ENCODE peak calls at places on chromosomes 6 and 20, in six cellular contexts. K is left ventricle myocardium inferior, S is HTR-8/SVneo, C is HT1080, D is Panc1, E is AG08395. F is an unnamed sample.

GRCh38 chr6:7257521-7258230 is 55.3 kb downstream of the SSR1 start:
- DNase-seq in S (no peak), K (no peak), E (no peak), C (no peak), D (no peak), F (no peak)

GRCh38 chr6:11011787-11012234 is 32.3 kb downstream of the ELOVL2 start:
- DNase-seq in E (no peak), K (no peak), D (peak; percentile 55), S (peak; percentile 44), C (peak; percentile 56), F (peak; percentile 41)

GRCh38 chr20:16469395-16469905 is 103.8 kb downstream of the KIF16B start:
- DNase-seq in C (no peak), D (no peak), K (no peak), S (no peak), E (no peak), F (no peak)

GRCh38 chr6:34586327-34587040 is 30.4 kb upstream of the SPDEF start:
- DNase-seq in S (no peak), C (no peak), E (no peak), D (no peak), K (no peak), F (no peak)

GRCh38 chr20:40797425-40797824 is 108.4 kb upstream of the MAFB start:
- DNase-seq in C (peak; percentile 15), D (no peak), S (no peak), E (peak; percentile 56), K (no peak), F (peak; percentile 36)

GRCh38 chr6:52712136-52712535 is 41.2 kb downstream of the TMEM14A start:
- DNase-seq in K (no peak), C (peak; percentile 65), S (no peak), D (no peak), E (no peak), F (peak; percentile 44)

GRCh38 chr6:157941101-157941863 is 40.4 kb upstream of the SYNJ2 start:
- DNase-seq in E (no peak), C (no peak), K (no peak), S (no peak), D (no peak), F (no peak)

GRCh38 chr6:36858407-36858981 is 16.1 kb downstream of the PPIL1 start:
- DNase-seq in E (peak; percentile 67), D (no peak), K (no peak), C (no peak), S (no peak), F (peak; percentile 99)

GRCh38 chr6:90637321-90637720 is 50.4 kb upstream of the MAP3K7 start:
- DNase-seq in S (no peak), C (no peak), D (no peak), E (no peak), K (no peak), F (no peak)

GRCh38 chr6:20483902-20484497 is 50.3 kb upstream of the CDKAL1 start:
- DNase-seq in E (no peak), C (no peak), S (no peak), D (no peak), K (no peak), F (no peak)

GRCh38 chr6:136014454-136015421 is 163.2 kb downstream of the PDE7B start:
- DNase-seq in S (peak; percentile 79), K (no peak), D (no peak), C (peak; percentile 98), E (peak; percentile 80), F (peak; percentile 98)

GRCh38 chr6:66628917-66629316 is 921.9 kb upstream of the EYS start:
- DNase-seq in E (no peak), C (no peak), S (no peak), D (no peak), K (no peak), F (peak; percentile 42)

GRCh38 chr6:142537612-142538478 is 236.0 kb downstream of the ADGRG6 start:
- DNase-seq in K (no peak), S (peak; percentile 2), C (peak; percentile 53), E (no peak), D (no peak), F (peak; percentile 58)

GRCh38 chr20:1171461-1172093 is 13.2 kb downstream of the TMEM74B start:
- DNase-seq in C (no peak), K (no peak), D (no peak), E (peak; percentile 43), S (peak; percentile 38), F (peak; percentile 45)

GRCh38 chr20:59751075-59751711 is 146.9 kb downstream of the PHACTR3 start:
- DNase-seq in K (peak; percentile 68), E (peak; percentile 85), C (peak; percentile 40), D (peak; percentile 5), S (peak; percentile 93), F (peak; percentile 44)

GRCh38 chr6:110876170-110876773 is 1.7 kb downstream of the AMD1 start:
- DNase-seq in C (peak; percentile 90), K (peak; percentile 89), E (peak; percentile 94), D (peak; percentile 84), S (peak; percentile 75), F (peak; percentile 93)

GRCh38 chr6:135334169-135334568 is 153.1 kb downstream of the MYB start:
- DNase-seq in K (no peak), D (no peak), S (no peak), E (no peak), C (peak; percentile 30), F (peak; percentile 46)

GRCh38 chr6:6793388-6794250 is 205.1 kb downstream of the LY86 start:
- DNase-seq in D (no peak), E (no peak), C (no peak), K (no peak), S (no peak), F (no peak)

GRCh38 chr20:62929051-62929538 is 2.8 kb upstream of the DIDO1 start:
- DNase-seq in K (peak; percentile 77), S (no peak), E (peak; percentile 84), D (no peak), C (no peak), F (no peak)

GRCh38 chr20:12255571-12255970 is 337.9 kb downstream of the BTBD3 start:
- DNase-seq in C (peak; percentile 1), K (no peak), E (no peak), D (no peak), S (no peak), F (peak; percentile 37)

GRCh38 chr20:39289316-39289715 is 327.2 kb downstream of the DHX35 start:
- DNase-seq in S (no peak), C (no peak), K (no peak), E (no peak), D (peak; percentile 17), F (peak; percentile 24)